ENCODE peak calls at places on chromosomes 12 and 14, in six cellular contexts. G, T, C, F, B and U are unnamed samples.

GRCh38 chr14:100535287-100536131 is 51.7 kb downstream of the BEGAIN start:
- DNase-seq in G (no peak), T (no peak), C (no peak), F (no peak), B (peak), U (peak)

GRCh38 chr12:68958337-68958736 is 25.4 kb upstream of the CPM start:
- DNase-seq in G (no peak), T (no peak), C (no peak), F (no peak), B (no peak), U (no peak)

GRCh38 chr12:13001725-13002040 is 1.6 kb upstream of the HEBP1 start:
- DNase-seq in G (no peak), T (no peak), C (no peak), F (peak), B (no peak), U (no peak)

GRCh38 chr12:32365473-32366064 is 33.8 kb upstream of the FGD4 start:
- DNase-seq in G (peak), T (peak), C (peak), F (peak), B (peak), U (no peak)

GRCh38 chr12:71645268-71645667 is 18.4 kb downstream of the ZFC3H1 start:
- DNase-seq in G (no peak), T (no peak), C (no peak), F (no peak), B (no peak), U (no peak)

GRCh38 chr12:93766802-93767523 is 89.8 kb downstream of the CRADD start:
- DNase-seq in G (no peak), T (peak), C (peak), F (peak), B (peak), U (peak)

GRCh38 chr12:127548123-127548553 is 718.8 kb upstream of the TMEM132C start:
- DNase-seq in G (no peak), T (no peak), C (no peak), F (no peak), B (no peak), U (peak)

GRCh38 chr14:100665518-100666032 is 61.1 kb upstream of the DLK1 start:
- DNase-seq in G (no peak), T (no peak), C (peak), F (no peak), B (no peak), U (peak)

GRCh38 chr12:64672925-64673409 is 62.7 kb downstream of the RASSF3 start:
- DNase-seq in G (no peak), T (no peak), C (peak), F (no peak), B (peak), U (no peak)

GRCh38 chr12:64611430-64612286 is 1.4 kb downstream of the RASSF3 start:
- DNase-seq in G (no peak), T (peak), C (no peak), F (no peak), B (no peak), U (peak)

GRCh38 chr14:34462132-34462893 is at the start of gene SPTSSA:
- DNase-seq in G (peak), T (peak), C (peak), F (peak), B (peak), U (peak)

GRCh38 chr12:55703976-55704761 is 3.5 kb downstream of the ITGA7 start:
- DNase-seq in G (no peak), T (no peak), C (peak), F (no peak), B (no peak), U (peak)

GRCh38 chr12:55997535-55997859 is 421 bp downstream of the SUOX start:
- DNase-seq in G (no peak), T (no peak), C (no peak), F (no peak), B (no peak), U (peak)

GRCh38 chr12:21562859-21563258 is 36.8 kb downstream of the SPX start:
- DNase-seq in G (no peak), T (no peak), C (peak), F (no peak), B (no peak), U (no peak)

GRCh38 chr12:46804054-46804453 is 21.7 kb downstream of the SLC38A4 start:
- DNase-seq in G (no peak), T (no peak), C (no peak), F (no peak), B (no peak), U (no peak)

GRCh38 chr12:67541625-67541991 is 106.9 kb upstream of the DYRK2 start:
- DNase-seq in G (no peak), T (no peak), C (no peak), F (no peak), B (no peak), U (no peak)

GRCh38 chr12:52441320-52441911 is 7.2 kb upstream of the KRT75 start:
- DNase-seq in G (no peak), T (peak), C (peak), F (no peak), B (no peak), U (no peak)

GRCh38 chr12:45192041-45192695 is 23.7 kb upstream of the ANO6 start:
- DNase-seq in G (no peak), T (peak), C (peak), F (peak), B (no peak), U (peak)

GRCh38 chr12:76075448-76075847 is 9.0 kb downstream of the NAP1L1 start:
- DNase-seq in G (no peak), T (no peak), C (no peak), F (no peak), B (no peak), U (no peak)
- H3K4me2 ChIP-seq in G (no peak), T (no peak), C (no peak), F (no peak), B (peak), U (no peak)

GRCh38 chr14:75470238-75470797 is 42.5 kb downstream of the JDP2 start:
- DNase-seq in G (no peak), T (no peak), C (no peak), F (no peak), B (no peak), U (no peak)
- H3K27ac ChIP-seq in G (no peak), T (no peak), C (no peak), F (no peak), B (no peak), U (no peak)

GRCh38 chr12:90958995-90959394 is 4.0 kb upstream of the CCER1 start:
- DNase-seq in G (no peak), T (no peak), C (peak), F (no peak), B (no peak), U (peak)

GRCh38 chr12:90961154-90961553 is 6.2 kb upstream of the CCER1 start:
- DNase-seq in G (no peak), T (no peak), C (no peak), F (no peak), B (no peak), U (no peak)

GRCh38 chr12:90963946-90964345 is 9.0 kb upstream of the CCER1 start:
- DNase-seq in G (no peak), T (no peak), C (no peak), F (no peak), B (no peak), U (no peak)

GRCh38 chr12:90954921-90955320 is at the start of gene CCER1:
- DNase-seq in G (no peak), T (no peak), C (no peak), F (no peak), B (no peak), U (no peak)

GRCh38 chr12:90959538-90960139 is 4.7 kb upstream of the CCER1 start:
- DNase-seq in G (peak), T (peak), C (peak), F (peak), B (peak), U (peak)
- H3K4me2 ChIP-seq in G (no peak), T (no peak), C (no peak), F (no peak), B (no peak), U (peak)

GRCh38 chr12:50640321-50640939 is 123.5 kb upstream of the ATF1 start:
- DNase-seq in G (no peak), T (no peak), C (no peak), F (no peak), B (no peak), U (no peak)

GRCh38 chr12:50642035-50642451 is 121.9 kb upstream of the ATF1 start:
- DNase-seq in G (no peak), T (no peak), C (peak), F (no peak), B (no peak), U (peak)

GRCh38 chr12:50639721-50640120 is 124.2 kb upstream of the ATF1 start:
- DNase-seq in G (no peak), T (no peak), C (no peak), F (no peak), B (no peak), U (no peak)

GRCh38 chr12:50641566-50641965 is 122.3 kb upstream of the ATF1 start:
- DNase-seq in G (no peak), T (no peak), C (no peak), F (peak), B (no peak), U (no peak)

DNA sequence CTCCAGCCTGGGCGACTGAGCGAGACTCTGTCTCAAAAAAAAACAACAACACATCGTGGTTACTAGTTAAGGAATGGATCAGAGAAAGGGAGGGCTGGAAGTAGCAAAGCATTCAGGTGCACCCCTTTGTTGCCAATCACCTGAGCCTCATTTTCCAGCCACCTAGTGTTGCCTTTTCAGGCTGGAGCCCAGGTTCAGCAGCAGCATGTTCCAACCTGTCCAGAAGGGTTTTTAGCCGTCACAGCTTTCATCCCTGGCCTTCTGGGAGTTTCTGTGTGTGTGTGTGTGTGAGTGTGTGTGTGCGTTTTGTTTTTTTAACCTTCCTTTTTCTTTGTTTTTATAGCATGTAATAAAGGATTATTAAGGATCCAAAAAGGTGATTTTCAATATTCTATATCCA is 121.1 kb upstream of the ATF1 start:
- DNase-seq in G (no peak), T (no peak), C (no peak), F (no peak), B (no peak), U (no peak)
- H3K27ac ChIP-seq in G (no peak), T (no peak), C (peak), F (no peak), B (no peak), U (no peak)

GRCh38 chr12:116441292-116441691 is 117.9 kb upstream of the MAP1LC3B2 start:
- DNase-seq in G (no peak), T (no peak), C (no peak), F (no peak), B (peak), U (no peak)
- H3K4me2 ChIP-seq in G (no peak), T (no peak), C (no peak), F (no peak), B (no peak), U (no peak)

DNA sequence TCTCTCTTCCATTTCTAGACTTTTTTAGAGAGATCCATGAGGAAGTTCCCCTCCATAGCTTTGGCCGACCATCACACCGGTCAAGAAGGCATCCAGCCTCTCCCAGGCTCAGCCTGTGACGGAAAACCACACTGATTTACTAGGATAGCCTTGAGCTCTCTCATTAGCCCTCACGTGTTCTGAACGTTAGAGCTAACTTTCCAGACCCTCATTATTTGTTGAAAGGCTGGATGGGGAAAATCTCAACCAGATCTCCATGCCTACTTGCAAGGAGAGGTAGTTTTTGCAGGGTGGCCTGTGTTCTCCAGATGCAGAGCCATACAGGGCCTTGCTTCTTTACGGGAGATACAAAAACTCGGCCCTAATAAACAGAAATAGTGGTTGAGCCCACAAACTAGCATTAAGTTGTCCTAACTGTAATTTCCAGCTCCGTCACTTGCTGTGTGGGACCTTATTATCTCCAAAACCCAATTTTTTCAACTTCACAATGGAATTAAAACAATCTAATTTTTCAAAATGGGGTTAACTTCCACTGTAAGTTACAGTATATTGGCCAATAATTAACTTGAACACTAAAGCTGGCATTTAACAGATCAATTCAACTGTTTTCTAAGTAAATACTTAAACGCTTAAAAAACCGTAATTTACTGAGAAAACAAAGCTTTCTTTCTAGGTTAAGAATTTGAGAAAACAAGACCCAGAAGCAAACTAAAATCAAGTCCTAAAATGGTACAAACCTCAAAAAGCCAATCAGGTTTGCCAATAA is 65.3 kb downstream of the KLHL28 start:
- DNase-seq in G (no peak), T (no peak), C (no peak), F (no peak), B (no peak), U (no peak)
- H3K27ac ChIP-seq in G (no peak), T (no peak), C (peak), F (no peak), B (peak), U (peak)

GRCh38 chr14:101774814-101775213 is 13.3 kb downstream of the PPP2R5C start:
- DNase-seq in G (no peak), T (no peak), C (no peak), F (no peak), B (peak), U (no peak)
- H3K4me2 ChIP-seq in G (no peak), T (no peak), C (no peak), F (no peak), B (peak), U (no peak)

GRCh38 chr12:49643961-49644619 is 20.7 kb downstream of the PRPF40B start:
- DNase-seq in G (no peak), T (no peak), C (no peak), F (no peak), B (no peak), U (no peak)

GRCh38 chr12:49644620-49644994 is 21.2 kb downstream of the PRPF40B start:
- DNase-seq in G (peak), T (peak), C (peak), F (peak), B (peak), U (peak)

GRCh38 chr12:49643135-49643534 is 19.8 kb downstream of the PRPF40B start:
- DNase-seq in G (no peak), T (no peak), C (no peak), F (no peak), B (no peak), U (no peak)

GRCh38 chr12:49642370-49642802 is 19.0 kb downstream of the PRPF40B start:
- DNase-seq in G (no peak), T (no peak), C (no peak), F (no peak), B (no peak), U (no peak)

DNA sequence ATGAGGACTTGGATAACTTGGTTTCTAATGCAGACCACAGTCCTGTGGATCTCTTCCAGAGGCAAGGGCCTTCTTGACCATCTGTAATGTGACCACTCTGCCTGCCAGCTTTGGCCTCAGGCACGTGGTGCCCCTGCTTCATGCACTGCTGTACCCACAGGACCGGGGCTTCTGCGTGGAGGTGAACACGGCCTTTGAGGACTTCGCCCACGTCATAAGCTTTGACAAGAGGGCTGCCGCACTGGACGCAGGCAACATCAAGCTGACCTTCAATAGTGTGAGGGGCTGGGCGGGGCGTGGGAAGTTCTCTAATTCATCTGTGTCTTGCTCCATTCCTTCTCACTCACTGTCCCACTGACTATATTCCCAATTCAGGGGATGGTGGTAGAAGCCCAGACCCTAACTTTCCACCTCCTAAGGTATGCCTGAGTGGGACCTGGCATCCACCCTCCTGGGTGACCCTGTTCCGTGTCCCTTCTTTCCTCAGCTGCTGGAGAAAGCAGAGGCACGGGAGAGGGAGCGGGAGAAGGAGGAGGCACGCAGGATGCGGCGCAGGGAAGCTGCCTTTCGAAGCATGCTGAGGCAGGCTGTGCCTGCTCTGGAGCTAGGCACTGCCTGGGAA is 18.5 kb downstream of the PRPF40B start:
- DNase-seq in G (no peak), T (no peak), C (no peak), F (no peak), B (no peak), U (no peak)
- H3K27ac ChIP-seq in G (no peak), T (peak), C (no peak), F (no peak), B (no peak), U (no peak)